ENCODE peak calls at places on chromosome 15, in eight cellular contexts. K is PC-3, H is fibroblast of lung, R is right atrium auricular region, A is psoas muscle, U is adrenal gland, V is heart left ventricle, M is RWPE2. O is an unnamed sample.
A peak's percentile ranks its signal among the peaks of the same experiment; 100 is the strongest.

GRCh38 chr15:73996267-73996666 is 1.8 kb downstream of the PML start:
- DNase-seq in A (no peak), H (no peak), K (no peak), V (no peak), U (no peak), M (no peak), R (no peak), O (no peak)

GRCh38 chr15:83733206-83733605 is 79.3 kb downstream of the ADAMTSL3 start:
- DNase-seq in H (peak; percentile 9), U (no peak), V (no peak), K (peak; percentile 95), M (peak; percentile 82), A (no peak), R (no peak), O (peak; percentile 96)

GRCh38 chr15:73944161-73945099 is 18.2 kb downstream of the LOXL1 start:
- DNase-seq in R (no peak), V (no peak), U (no peak), A (peak; percentile 39), H (no peak), K (no peak), M (peak; percentile 47), O (no peak)

GRCh38 chr15:88654430-88655102 is 15.8 kb downstream of the ISG20 start:
- DNase-seq in A (no peak), V (no peak), R (peak; percentile 52), K (no peak), U (no peak), M (peak; percentile 68), H (no peak), O (no peak)

GRCh38 chr15:47434641-47435040 is 282.7 kb upstream of the SEMA6D start:
- DNase-seq in M (no peak), K (no peak), A (no peak), R (no peak), U (no peak), H (peak; percentile 86), V (no peak), O (no peak)

GRCh38 chr15:52206446-52206845 is 15.3 kb upstream of the GNB5 start:
- DNase-seq in M (no peak), A (no peak), R (no peak), U (peak; percentile 14), H (no peak), V (no peak), K (no peak), O (no peak)

GRCh38 chr15:48622227-48622626 is 23.3 kb downstream of the FBN1 start:
- DNase-seq in M (no peak), U (no peak), R (no peak), A (no peak), V (no peak), H (no peak), K (no peak), O (no peak)

GRCh38 chr15:52714968-52715367 is 35.8 kb upstream of the ATOSA start:
- DNase-seq in H (no peak), U (no peak), K (no peak), A (no peak), R (no peak), V (no peak), M (no peak), O (no peak)

GRCh38 chr15:75123395-75123794 is 78.3 kb upstream of the C15orf39 start:
- DNase-seq in R (no peak), K (peak; percentile 83), U (no peak), M (no peak), H (peak; percentile 86), V (no peak), A (no peak), O (peak; percentile 28)

GRCh38 chr15:94576889-94577533 is 345.6 kb downstream of the MCTP2 start:
- DNase-seq in M (no peak), K (peak; percentile 25), V (no peak), H (peak; percentile 5), U (peak; percentile 16), A (no peak), R (no peak), O (peak; percentile 40)

GRCh38 chr15:69980311-69981059 is 117.2 kb downstream of the TLE3 start:
- DNase-seq in K (no peak), A (no peak), V (no peak), H (no peak), U (no peak), R (no peak), M (no peak), O (no peak)

GRCh38 chr15:78206326-78207109 is 27.8 kb downstream of the ACSBG1 start:
- DNase-seq in V (no peak), M (peak; percentile 54), R (peak; percentile 57), H (no peak), K (no peak), A (no peak), U (no peak), O (peak; percentile 84)

GRCh38 chr15:33547876-33548275 is 237.1 kb downstream of the RYR3 start:
- DNase-seq in M (no peak), K (peak; percentile 63), A (peak; percentile 49), R (no peak), H (peak; percentile 45), U (peak; percentile 25), V (no peak), O (peak; percentile 56)

GRCh38 chr15:66027268-66027806 is 158.0 kb downstream of the RAB11A start:
- DNase-seq in V (no peak), M (peak; percentile 93), U (no peak), R (no peak), A (no peak), H (peak; percentile 2), K (peak; percentile 85), O (no peak)

GRCh38 chr15:38299216-38299615 is 46.6 kb downstream of the SPRED1 start:
- DNase-seq in K (no peak), H (peak; percentile 81), A (no peak), U (no peak), R (no peak), V (no peak), M (no peak), O (no peak)

DNA sequence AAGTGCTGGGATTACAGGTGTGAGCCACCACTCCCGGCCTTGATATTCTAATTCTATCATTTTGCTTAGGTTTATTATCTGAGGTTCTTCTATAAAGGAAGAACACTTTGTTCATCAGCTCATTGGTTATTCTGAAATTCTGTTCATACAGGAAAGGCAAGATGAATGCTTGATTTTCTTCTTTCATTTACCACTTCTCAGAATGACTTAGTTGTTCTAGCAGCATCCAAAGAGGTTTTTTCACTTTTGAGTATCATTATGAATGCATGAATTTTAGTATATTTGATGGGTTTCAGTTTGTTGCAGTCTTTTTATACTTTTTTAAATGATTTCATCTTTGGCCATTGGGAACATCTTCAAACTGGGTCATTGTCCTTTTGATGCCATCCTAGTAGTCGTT is 51.8 kb downstream of the RNF111 start:
- DNase-seq in K (no peak), H (no peak), A (no peak), U (no peak), M (no peak), V (no peak), R (no peak), O (no peak)
- H3K4me3 ChIP-seq in K (no peak overlapping the region), H (no peak overlapping the region), A (no peak overlapping the region), U (no peak overlapping the region), M (no peak overlapping the region), V (no peak overlapping the region), R (no peak overlapping the region), O (no peak overlapping the region)

GRCh38 chr15:40104296-40104864 is 4.3 kb downstream of the BMF start:
- DNase-seq in M (no peak), H (no peak), V (no peak), K (no peak), U (no peak), A (no peak), R (no peak), O (no peak)

GRCh38 chr15:40105517-40106202 is 3.0 kb downstream of the BMF start:
- DNase-seq in H (no peak), A (no peak), V (no peak), U (no peak), M (no peak), R (no peak), K (no peak), O (no peak)

GRCh38 chr15:40103124-40103858 is 5.4 kb downstream of the BMF start:
- DNase-seq in H (peak; percentile 81), R (peak; percentile 80), K (peak; percentile 91), U (peak; percentile 82), M (peak; percentile 97), A (peak; percentile 96), V (peak; percentile 80), O (peak; percentile 97)

GRCh38 chr15:40104865-40105516 is 3.7 kb downstream of the BMF start:
- DNase-seq in A (peak; percentile 95), H (peak; percentile 88), U (peak; percentile 89), M (peak; percentile 93), R (peak; percentile 92), V (peak; percentile 91), K (peak; percentile 94), O (peak; percentile 97)

DNA sequence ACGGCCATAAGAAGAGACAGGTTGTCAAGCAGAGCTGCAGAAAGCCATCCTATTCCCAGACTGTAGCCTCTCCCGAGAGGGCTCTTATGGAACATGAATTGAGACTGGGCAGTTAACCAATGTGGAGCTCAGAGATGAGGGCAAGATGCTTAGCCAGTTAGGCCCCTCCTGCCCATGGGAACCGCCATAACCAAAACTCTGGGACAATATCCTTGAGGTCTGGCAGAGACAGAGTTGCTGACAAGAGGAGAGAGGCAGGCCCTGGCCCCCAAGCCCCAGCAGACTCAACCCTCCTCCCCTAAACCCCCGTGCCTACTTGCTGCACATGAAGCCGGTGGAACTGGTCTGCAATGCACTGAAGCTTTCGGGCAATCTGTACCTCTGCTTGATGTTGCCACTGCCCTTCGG is 4.8 kb downstream of the BMF start:
- DNase-seq in R (no peak), M (no peak), U (no peak), V (no peak), K (no peak), H (no peak), A (no peak), O (no peak)
- H3K4me1 ChIP-seq in R (no peaks in the 10 kb centered on the region), M (peaks cover 51% of the 10 kb centered on the region), U (peaks cover 83% of the 10 kb centered on the region), V (peaks cover 73% of the 10 kb centered on the region), K (peaks cover 92% of the 10 kb centered on the region), H (peaks cover 51% of the 10 kb centered on the region), A (peaks cover 81% of the 10 kb centered on the region), O (peaks cover 76% of the 10 kb centered on the region)

DNA sequence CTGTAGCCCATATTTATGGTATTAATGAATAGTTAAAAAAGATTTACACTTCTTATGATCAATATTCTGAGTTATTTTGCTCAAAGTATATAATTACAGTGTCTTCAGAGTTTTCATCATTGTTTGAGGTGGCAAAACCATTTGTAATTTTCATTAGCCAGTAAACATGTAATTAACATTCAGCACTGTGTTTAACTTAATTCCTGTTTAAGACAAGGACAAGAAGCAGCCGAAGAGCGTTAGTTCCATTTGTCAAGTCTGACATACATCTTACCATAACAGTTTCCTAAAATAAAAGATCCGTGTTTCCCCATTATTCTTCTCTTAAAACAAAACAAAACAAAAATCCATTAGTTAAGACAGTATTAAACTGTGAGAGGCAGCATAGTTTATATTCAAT is 5.6 kb upstream of the NR2F2 start:
- DNase-seq in R (no peak), V (no peak), A (no peak), M (no peak), H (peak; percentile 54), U (no peak), K (no peak), O (no peak)
- H3K27ac ChIP-seq in R (peak overlapping the region; percentile 95), V (peak overlapping the region; percentile 90), A (peak overlapping the region; percentile 77), M (peak overlapping the region; percentile 88), H (peak overlapping the region; percentile 87), U (peak overlapping the region; percentile 78), K (peak overlapping the region; percentile 91), O (peak overlapping the region; percentile 76)

GRCh38 chr15:55660153-55660552 is 72.0 kb upstream of the PYGO1 start:
- DNase-seq in R (no peak), U (no peak), H (no peak), K (no peak), A (no peak), V (no peak), M (no peak), O (no peak)

GRCh38 chr15:55659481-55659880 is 71.3 kb upstream of the PYGO1 start:
- DNase-seq in K (no peak), V (no peak), R (no peak), U (no peak), M (no peak), H (no peak), A (no peak), O (no peak)

GRCh38 chr15:55661431-55661830 is 73.3 kb upstream of the PYGO1 start:
- DNase-seq in V (no peak), K (no peak), H (peak; percentile 11), M (no peak), U (no peak), A (no peak), R (no peak), O (peak; percentile 28)
- H3K4me3 ChIP-seq in V (no peak overlapping the region), K (no peak overlapping the region), H (no peak overlapping the region), M (no peak overlapping the region), U (no peak overlapping the region), A (no peak overlapping the region), R (no peak overlapping the region), O (no peak overlapping the region)